ENCODE peak calls at places on chromosomes 4 and X, in nine cellular contexts. One of them, this sample, is unnamed.
A peak's percentile ranks its signal among the peaks of the same experiment; 100 is the strongest.

GRCh38 chrX:43508694-43509093 is 147.4 kb upstream of the MAOA start:
- DNase-seq in T-helper 1 cell: no peak
- DNase-seq in T-cell: no peak
- DNase-seq in DMS79 treated with DMSO at 0.1 percent for 48 hours: no peak
- DNase-seq in NCI-H187 treated with DMSO at 0.1 percent for 48 hours: no peak
- DNase-seq in CD8-positive, alpha-beta memory T cell: no peak
- DNase-seq in psoas muscle: no peak
- DNase-seq in H4: no peak
- DNase-seq in lower leg skin: no peak
- DNase-seq in this sample: no peak

GRCh38 chr4:115851918-115852766 is 738.7 kb upstream of the NDST4 start:
- DNase-seq in T-helper 1 cell: no peak
- DNase-seq in T-cell: no peak
- DNase-seq in DMS79 treated with DMSO at 0.1 percent for 48 hours: no peak
- DNase-seq in NCI-H187 treated with DMSO at 0.1 percent for 48 hours: no peak
- DNase-seq in CD8-positive, alpha-beta memory T cell: no peak
- DNase-seq in psoas muscle: no peak
- DNase-seq in H4: peak; percentile 67
- DNase-seq in lower leg skin: peak; percentile 67
- DNase-seq in this sample: peak; percentile 71

GRCh38 chr4:125338814-125339213 is 24.1 kb downstream of the FAT4 start:
- DNase-seq in T-helper 1 cell: no peak
- DNase-seq in T-cell: no peak
- DNase-seq in DMS79 treated with DMSO at 0.1 percent for 48 hours: no peak
- DNase-seq in NCI-H187 treated with DMSO at 0.1 percent for 48 hours: no peak
- DNase-seq in CD8-positive, alpha-beta memory T cell: no peak
- DNase-seq in psoas muscle: no peak
- DNase-seq in H4: no peak
- DNase-seq in lower leg skin: no peak
- DNase-seq in this sample: no peak

GRCh38 chr4:126992910-126993309 is 639.8 kb upstream of the INTU start:
- DNase-seq in T-helper 1 cell: no peak
- DNase-seq in T-cell: no peak
- DNase-seq in DMS79 treated with DMSO at 0.1 percent for 48 hours: no peak
- DNase-seq in NCI-H187 treated with DMSO at 0.1 percent for 48 hours: no peak
- DNase-seq in CD8-positive, alpha-beta memory T cell: no peak
- DNase-seq in psoas muscle: no peak
- DNase-seq in H4: no peak
- DNase-seq in lower leg skin: no peak
- DNase-seq in this sample: no peak

GRCh38 chrX:121802881-121803412 is 755.5 kb downstream of the GLUD2 start:
- DNase-seq in T-helper 1 cell: no peak
- DNase-seq in T-cell: no peak
- DNase-seq in DMS79 treated with DMSO at 0.1 percent for 48 hours: no peak
- DNase-seq in NCI-H187 treated with DMSO at 0.1 percent for 48 hours: no peak
- DNase-seq in CD8-positive, alpha-beta memory T cell: no peak
- DNase-seq in psoas muscle: no peak
- DNase-seq in H4: no peak
- DNase-seq in lower leg skin: no peak
- DNase-seq in this sample: no peak

GRCh38 chr4:53959373-53959772 is 105.0 kb downstream of the CHIC2 start:
- DNase-seq in T-helper 1 cell: no peak
- DNase-seq in T-cell: no peak
- DNase-seq in DMS79 treated with DMSO at 0.1 percent for 48 hours: no peak
- DNase-seq in NCI-H187 treated with DMSO at 0.1 percent for 48 hours: no peak
- DNase-seq in CD8-positive, alpha-beta memory T cell: no peak
- DNase-seq in psoas muscle: peak; percentile 49
- DNase-seq in H4: no peak
- DNase-seq in lower leg skin: no peak
- DNase-seq in this sample: no peak

GRCh38 chrX:24494544-24495113 is 29.5 kb downstream of the PDK3 start:
- DNase-seq in T-helper 1 cell: no peak
- DNase-seq in T-cell: no peak
- DNase-seq in DMS79 treated with DMSO at 0.1 percent for 48 hours: no peak
- DNase-seq in NCI-H187 treated with DMSO at 0.1 percent for 48 hours: no peak
- DNase-seq in CD8-positive, alpha-beta memory T cell: no peak
- DNase-seq in psoas muscle: no peak
- DNase-seq in H4: peak; percentile 96
- DNase-seq in lower leg skin: no peak
- DNase-seq in this sample: no peak

GRCh38 chr4:182208651-182209050 is 34.6 kb upstream of the TENM3 start:
- DNase-seq in T-helper 1 cell: no peak
- DNase-seq in T-cell: no peak
- DNase-seq in DMS79 treated with DMSO at 0.1 percent for 48 hours: no peak
- DNase-seq in NCI-H187 treated with DMSO at 0.1 percent for 48 hours: no peak
- DNase-seq in CD8-positive, alpha-beta memory T cell: no peak
- DNase-seq in psoas muscle: no peak
- DNase-seq in H4: no peak
- DNase-seq in lower leg skin: no peak
- DNase-seq in this sample: no peak

GRCh38 chrX:17680732-17681413 is 56.4 kb upstream of the SCML1 start:
- DNase-seq in T-helper 1 cell: no peak
- DNase-seq in T-cell: no peak
- DNase-seq in DMS79 treated with DMSO at 0.1 percent for 48 hours: no peak
- DNase-seq in NCI-H187 treated with DMSO at 0.1 percent for 48 hours: no peak
- DNase-seq in CD8-positive, alpha-beta memory T cell: no peak
- DNase-seq in psoas muscle: no peak
- DNase-seq in H4: peak; percentile 68
- DNase-seq in lower leg skin: no peak
- DNase-seq in this sample: no peak

GRCh38 chr4:150123982-150124670 is 45.9 kb downstream of the DCLK2 start:
- DNase-seq in T-helper 1 cell: no peak
- DNase-seq in T-cell: no peak
- DNase-seq in DMS79 treated with DMSO at 0.1 percent for 48 hours: no peak
- DNase-seq in NCI-H187 treated with DMSO at 0.1 percent for 48 hours: no peak
- DNase-seq in CD8-positive, alpha-beta memory T cell: no peak
- DNase-seq in psoas muscle: no peak
- DNase-seq in H4: no peak
- DNase-seq in lower leg skin: no peak
- DNase-seq in this sample: no peak

GRCh38 chrX:135516376-135516775 is 4.1 kb upstream of the INTS6L start:
- DNase-seq in T-helper 1 cell: no peak
- DNase-seq in T-cell: no peak
- DNase-seq in DMS79 treated with DMSO at 0.1 percent for 48 hours: no peak
- DNase-seq in NCI-H187 treated with DMSO at 0.1 percent for 48 hours: no peak
- DNase-seq in CD8-positive, alpha-beta memory T cell: no peak
- DNase-seq in psoas muscle: no peak
- DNase-seq in H4: no peak
- DNase-seq in lower leg skin: no peak
- DNase-seq in this sample: peak; percentile 80

GRCh38 chr4:142845293-142846070 is 619 bp downstream of the INPP4B start:
- DNase-seq in T-helper 1 cell: no peak
- DNase-seq in T-cell: no peak
- DNase-seq in DMS79 treated with DMSO at 0.1 percent for 48 hours: no peak
- DNase-seq in NCI-H187 treated with DMSO at 0.1 percent for 48 hours: no peak
- DNase-seq in CD8-positive, alpha-beta memory T cell: peak; percentile 43
- DNase-seq in psoas muscle: peak; percentile 59
- DNase-seq in H4: no peak
- DNase-seq in lower leg skin: peak; percentile 87
- DNase-seq in this sample: no peak

GRCh38 chr4:74479009-74479408 is 34.1 kb downstream of the AREG start:
- DNase-seq in T-helper 1 cell: no peak
- DNase-seq in T-cell: no peak
- DNase-seq in DMS79 treated with DMSO at 0.1 percent for 48 hours: no peak
- DNase-seq in NCI-H187 treated with DMSO at 0.1 percent for 48 hours: no peak
- DNase-seq in CD8-positive, alpha-beta memory T cell: no peak
- DNase-seq in psoas muscle: no peak
- DNase-seq in H4: no peak
- DNase-seq in lower leg skin: no peak
- DNase-seq in this sample: no peak

GRCh38 chr4:66613591-66613990 is 931.7 kb downstream of the CENPC start:
- DNase-seq in T-helper 1 cell: no peak
- DNase-seq in T-cell: no peak
- DNase-seq in DMS79 treated with DMSO at 0.1 percent for 48 hours: no peak
- DNase-seq in NCI-H187 treated with DMSO at 0.1 percent for 48 hours: no peak
- DNase-seq in CD8-positive, alpha-beta memory T cell: no peak
- DNase-seq in psoas muscle: no peak
- DNase-seq in H4: no peak
- DNase-seq in lower leg skin: no peak
- DNase-seq in this sample: no peak